ENCODE peak calls at places on chromosome X, in seven cellular contexts. F is CD8-positive, alpha-beta T cell; X is heart left ventricle; P is thyroid gland; R is GM04504; S is activated CD4-positive, alpha-beta T cell treated with anti-CD3 and anti-CD28 coated beads for 48 hours; G is left ventricle myocardium inferior. D is an unnamed sample.

GRCh38 chrX:44080083-44080482 is 106.9 kb upstream of the NDP start:
- DNase-seq in F (no peak), X (no peak), P (no peak), R (no peak), S (no peak), G (no peak), D (no peak)

GRCh38 chrX:119943185-119943988 is at the start of gene NKAP:
- DNase-seq in F (peak), X (peak), P (peak), R (peak), S (peak), G (peak), D (peak)

GRCh38 chrX:136030357-136031225 is 45.4 kb downstream of the SLC9A6 start:
- DNase-seq in F (no peak), X (peak), P (peak), R (peak), S (no peak), G (peak), D (no peak)

GRCh38 chrX:102934624-102935023 is 2.4 kb upstream of the RAB40AL start:
- DNase-seq in F (no peak), X (no peak), P (peak), R (no peak), S (peak), G (no peak), D (peak)

GRCh38 chrX:4935387-4935786 is 1221.9 kb upstream of the PRKX start:
- DNase-seq in F (no peak), X (no peak), P (no peak), R (no peak), S (no peak), G (no peak), D (no peak)

GRCh38 chrX:10615931-10616780 is 4.2 kb downstream of the MID1 start:
- DNase-seq in F (no peak), X (no peak), P (peak), R (peak), S (peak), G (no peak), D (peak)

GRCh38 chrX:123236868-123237267 is 52.8 kb downstream of the GRIA3 start:
- DNase-seq in F (no peak), X (no peak), P (no peak), R (no peak), S (no peak), G (no peak), D (no peak)

GRCh38 chrX:129783176-129783776 is 3.5 kb downstream of the SASH3 start:
- DNase-seq in F (no peak), X (no peak), P (no peak), R (no peak), S (peak), G (no peak), D (no peak)

GRCh38 chrX:112081781-112082482 is 644 bp downstream of the TRPC5 start:
- DNase-seq in F (no peak), X (no peak), P (no peak), R (no peak), S (no peak), G (no peak), D (no peak)

GRCh38 chrX:150872773-150873336 is 25.6 kb downstream of the CD99L2 start:
- DNase-seq in F (no peak), X (no peak), P (no peak), R (no peak), S (no peak), G (no peak), D (no peak)

GRCh38 chrX:47430925-47431324 is 52.1 kb downstream of the ZNF41 start:
- DNase-seq in F (no peak), X (no peak), P (no peak), R (no peak), S (no peak), G (no peak), D (no peak)

GRCh38 chrX:139826065-139827044 is 106.5 kb downstream of the ATP11C start:
- DNase-seq in F (no peak), X (no peak), P (peak), R (peak), S (no peak), G (no peak), D (peak)

GRCh38 chrX:153459976-153460375 is 10.4 kb downstream of the HAUS7 start:
- DNase-seq in F (no peak), X (no peak), P (peak), R (no peak), S (no peak), G (no peak), D (peak)

GRCh38 chrX:10618911-10619310 is 1.5 kb downstream of the MID1 start:
- DNase-seq in F (no peak), X (no peak), P (peak), R (no peak), S (no peak), G (no peak), D (no peak)

GRCh38 chrX:55488268-55488558 is 1.4 kb downstream of the USP51 start:
- DNase-seq in F (no peak), X (no peak), P (no peak), R (no peak), S (no peak), G (no peak), D (no peak)

GRCh38 chrX:65866762-65867161 is 173.1 kb downstream of the VSIG4 start:
- DNase-seq in F (no peak), X (no peak), P (no peak), R (no peak), S (no peak), G (no peak), D (no peak)

GRCh38 chrX:43655151-43655676 is 885 bp upstream of the MAOA start:
- DNase-seq in F (peak), X (peak), P (peak), R (no peak), S (peak), G (peak), D (peak)

GRCh38 chrX:8204169-8204935 is 33.3 kb upstream of the VCX2 start:
- DNase-seq in F (no peak), X (no peak), P (no peak), R (no peak), S (no peak), G (no peak), D (peak)

GRCh38 chrX:118761950-118762725 is 34.7 kb downstream of the IL13RA1 start:
- DNase-seq in F (no peak), X (no peak), P (no peak), R (no peak), S (no peak), G (no peak), D (peak)

GRCh38 chrX:47746446-47746845 is 87.5 kb upstream of the UXT start:
- DNase-seq in F (no peak), X (no peak), P (no peak), R (no peak), S (no peak), G (no peak), D (no peak)

GRCh38 chrX:74291577-74291963 is 12.4 kb upstream of the ZCCHC13 start:
- DNase-seq in F (no peak), X (no peak), P (no peak), R (no peak), S (no peak), G (no peak), D (no peak)

GRCh38 chrX:56600141-56600540 is 36.7 kb downstream of the UBQLN2 start:
- DNase-seq in F (no peak), X (no peak), P (no peak), R (no peak), S (no peak), G (no peak), D (peak)

GRCh38 chrX:142204522-142205433 is at the start of gene MAGEC2:
- DNase-seq in F (no peak), X (no peak), P (no peak), R (no peak), S (no peak), G (no peak), D (no peak)

GRCh38 chrX:108590496-108590895 is 145.9 kb downstream of the IRS4 start:
- DNase-seq in F (no peak), X (no peak), P (no peak), R (no peak), S (no peak), G (no peak), D (no peak)

GRCh38 chrX:47960400-47960799 is 43.4 kb downstream of the ZNF182 start:
- DNase-seq in F (no peak), X (no peak), P (no peak), R (no peak), S (no peak), G (no peak), D (no peak)

GRCh38 chrX:79287724-79288123 is 79.4 kb downstream of the ITM2A start:
- DNase-seq in F (no peak), X (no peak), P (no peak), R (no peak), S (no peak), G (no peak), D (no peak)

GRCh38 chrX:39613997-39614679 is 483.6 kb downstream of the BCOR start:
- DNase-seq in F (peak), X (no peak), P (no peak), R (no peak), S (peak), G (no peak), D (no peak)

GRCh38 chrX:97065973-97066372 is 182.3 kb downstream of the RPA4 start:
- DNase-seq in F (no peak), X (no peak), P (no peak), R (no peak), S (no peak), G (no peak), D (peak)